ENCODE peak calls at places on chromosomes 2 and 18, in seven cellular contexts. One of them, this sample, is unnamed.

GRCh38 chr2:25044990-25045389 is 3.1 kb downstream of the EFR3B start:
- DNase-seq in uterus: no peak
- DNase-seq in Peyer's patch: no peak
- DNase-seq in tibial nerve: no peak
- DNase-seq in prostate gland: no peak
- DNase-seq in thyroid gland: peak
- DNase-seq in heart left ventricle: no peak
- DNase-seq in this sample: no peak

GRCh38 chr2:171434671-171434980 is 600 bp downstream of the DCAF17 start:
- DNase-seq in uterus: no peak
- DNase-seq in Peyer's patch: no peak
- DNase-seq in tibial nerve: peak
- DNase-seq in prostate gland: peak
- DNase-seq in thyroid gland: no peak
- DNase-seq in heart left ventricle: no peak
- DNase-seq in this sample: no peak

GRCh38 chr2:47091118-47091517 is 64.0 kb downstream of the STPG4 start:
- DNase-seq in uterus: no peak
- DNase-seq in Peyer's patch: no peak
- DNase-seq in tibial nerve: no peak
- DNase-seq in prostate gland: no peak
- DNase-seq in thyroid gland: no peak
- DNase-seq in heart left ventricle: no peak
- DNase-seq in this sample: no peak

GRCh38 chr2:222897898-222898297 is 37.1 kb downstream of the ACSL3 start:
- DNase-seq in uterus: no peak
- DNase-seq in Peyer's patch: no peak
- DNase-seq in tibial nerve: no peak
- DNase-seq in prostate gland: no peak
- DNase-seq in thyroid gland: no peak
- DNase-seq in heart left ventricle: no peak
- DNase-seq in this sample: no peak

GRCh38 chr2:29293830-29294438 is 178.7 kb downstream of the CLIP4 start:
- DNase-seq in uterus: no peak
- DNase-seq in Peyer's patch: no peak
- DNase-seq in tibial nerve: peak
- DNase-seq in prostate gland: peak
- DNase-seq in thyroid gland: peak
- DNase-seq in heart left ventricle: no peak
- DNase-seq in this sample: no peak

GRCh38 chr2:238811293-238811692 is 36.6 kb upstream of the TWIST2 start:
- DNase-seq in uterus: no peak
- DNase-seq in Peyer's patch: no peak
- DNase-seq in tibial nerve: no peak
- DNase-seq in prostate gland: no peak
- DNase-seq in thyroid gland: no peak
- DNase-seq in heart left ventricle: no peak
- DNase-seq in this sample: no peak

GRCh38 chr2:20175267-20175666 is 49.7 kb downstream of the SDC1 start:
- DNase-seq in uterus: no peak
- DNase-seq in Peyer's patch: peak
- DNase-seq in tibial nerve: no peak
- DNase-seq in prostate gland: no peak
- DNase-seq in thyroid gland: no peak
- DNase-seq in heart left ventricle: no peak
- DNase-seq in this sample: no peak

GRCh38 chr2:119234021-119235019 is 10.7 kb downstream of the STEAP3 start:
- DNase-seq in uterus: no peak
- DNase-seq in Peyer's patch: no peak
- DNase-seq in tibial nerve: no peak
- DNase-seq in prostate gland: no peak
- DNase-seq in thyroid gland: no peak
- DNase-seq in heart left ventricle: no peak
- DNase-seq in this sample: no peak

GRCh38 chr2:227623225-227623624 is 5.9 kb downstream of the SCYGR4 start:
- DNase-seq in uterus: no peak
- DNase-seq in Peyer's patch: no peak
- DNase-seq in tibial nerve: no peak
- DNase-seq in prostate gland: no peak
- DNase-seq in thyroid gland: no peak
- DNase-seq in heart left ventricle: no peak
- DNase-seq in this sample: no peak

GRCh38 chr2:82478641-82479040 is 1980.4 kb downstream of the SUCLG1 start:
- DNase-seq in uterus: no peak
- DNase-seq in Peyer's patch: no peak
- DNase-seq in tibial nerve: no peak
- DNase-seq in prostate gland: no peak
- DNase-seq in thyroid gland: no peak
- DNase-seq in heart left ventricle: no peak
- DNase-seq in this sample: no peak

GRCh38 chr2:122447237-122447636 is 691.8 kb downstream of the TSN start:
- DNase-seq in uterus: no peak
- DNase-seq in Peyer's patch: no peak
- DNase-seq in tibial nerve: no peak
- DNase-seq in prostate gland: no peak
- DNase-seq in thyroid gland: no peak
- DNase-seq in heart left ventricle: no peak
- DNase-seq in this sample: no peak

GRCh38 chr18:32049393-32050161 is 31.0 kb downstream of the RNF125 start:
- DNase-seq in uterus: no peak
- DNase-seq in Peyer's patch: no peak
- DNase-seq in tibial nerve: peak
- DNase-seq in prostate gland: no peak
- DNase-seq in thyroid gland: peak
- DNase-seq in heart left ventricle: peak
- DNase-seq in this sample: no peak

GRCh38 chr18:59957957-59958356 is 58.2 kb downstream of the PMAIP1 start:
- DNase-seq in uterus: no peak
- DNase-seq in Peyer's patch: peak
- DNase-seq in tibial nerve: peak
- DNase-seq in prostate gland: peak
- DNase-seq in thyroid gland: peak
- DNase-seq in heart left ventricle: peak
- DNase-seq in this sample: peak

GRCh38 chr2:217988014-217988839 is 14.6 kb downstream of the TNS1 start:
- DNase-seq in uterus: peak
- DNase-seq in Peyer's patch: peak
- DNase-seq in tibial nerve: peak
- DNase-seq in prostate gland: peak
- DNase-seq in thyroid gland: peak
- DNase-seq in heart left ventricle: peak
- DNase-seq in this sample: peak

GRCh38 chr2:180890781-180891180 is 89.6 kb upstream of the UBE2E3 start:
- DNase-seq in uterus: no peak
- DNase-seq in Peyer's patch: no peak
- DNase-seq in tibial nerve: no peak
- DNase-seq in prostate gland: no peak
- DNase-seq in thyroid gland: no peak
- DNase-seq in heart left ventricle: no peak
- DNase-seq in this sample: no peak

GRCh38 chr2:189648846-189649529 is 12.3 kb upstream of the ASNSD1 start:
- DNase-seq in uterus: no peak
- DNase-seq in Peyer's patch: no peak
- DNase-seq in tibial nerve: no peak
- DNase-seq in prostate gland: no peak
- DNase-seq in thyroid gland: no peak
- DNase-seq in heart left ventricle: no peak
- DNase-seq in this sample: no peak

GRCh38 chr2:19799881-19800780 is 101.7 kb downstream of the TTC32 start:
- DNase-seq in uterus: no peak
- DNase-seq in Peyer's patch: no peak
- DNase-seq in tibial nerve: no peak
- DNase-seq in prostate gland: no peak
- DNase-seq in thyroid gland: no peak
- DNase-seq in heart left ventricle: no peak
- DNase-seq in this sample: peak

GRCh38 chr2:216665717-216666116 is 29.6 kb downstream of the IGFBP5 start:
- DNase-seq in uterus: no peak
- DNase-seq in Peyer's patch: no peak
- DNase-seq in tibial nerve: no peak
- DNase-seq in prostate gland: no peak
- DNase-seq in thyroid gland: peak
- DNase-seq in heart left ventricle: no peak
- DNase-seq in this sample: no peak

DNA sequence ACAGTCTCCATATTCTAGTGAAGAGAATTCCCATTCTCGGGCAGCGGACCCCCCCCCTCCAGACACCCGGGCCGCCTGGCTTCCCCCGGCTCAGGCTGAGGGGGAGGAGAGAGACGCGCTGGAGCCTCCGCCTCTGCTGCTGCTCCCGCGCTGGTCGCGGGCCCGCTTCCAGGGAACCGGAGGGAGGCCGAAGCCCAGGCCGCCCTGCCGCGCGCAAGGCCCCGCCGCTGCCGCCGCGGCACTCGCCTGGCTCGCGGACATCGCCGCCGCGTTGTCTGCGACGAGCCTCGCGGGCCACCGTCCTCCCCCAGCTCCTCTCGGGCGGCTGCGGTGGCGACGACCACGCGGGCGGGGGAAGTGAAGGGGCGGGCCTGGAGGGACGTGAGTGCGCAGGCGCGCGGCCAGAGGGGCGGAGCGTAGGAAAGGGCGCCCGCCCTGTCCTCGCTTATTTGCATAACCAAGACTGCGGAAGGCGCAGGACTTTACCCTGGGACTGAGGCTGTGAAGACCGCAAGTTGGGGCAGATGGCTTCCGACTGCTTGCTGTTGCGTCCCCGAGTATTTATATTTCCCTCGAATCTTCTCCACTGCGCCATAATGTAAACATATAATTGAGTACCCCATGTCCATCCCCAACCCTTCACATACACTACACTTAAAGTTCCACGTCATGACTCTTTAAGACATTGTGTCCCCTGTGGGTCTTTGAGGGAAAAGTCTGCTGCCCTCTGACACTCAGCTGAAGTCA is at the start of gene ARL5A:
- DNase-seq in uterus: peak
- DNase-seq in Peyer's patch: peak
- DNase-seq in tibial nerve: peak
- DNase-seq in prostate gland: peak
- DNase-seq in thyroid gland: peak
- DNase-seq in heart left ventricle: peak
- DNase-seq in this sample: peak
- TF ChIP-seq POLR2A in uterus: peak
- TF ChIP-seq POLR2A in Peyer's patch: peak
- TF ChIP-seq POLR2A in tibial nerve: peak
- TF ChIP-seq POLR2A in prostate gland: peak
- TF ChIP-seq POLR2A in thyroid gland: peak
- TF ChIP-seq POLR2A in heart left ventricle: peak
- TF ChIP-seq POLR2A in this sample: no peak

GRCh38 chr2:37378411-37378810 is 34.0 kb downstream of the QPCT start:
- DNase-seq in uterus: no peak
- DNase-seq in Peyer's patch: no peak
- DNase-seq in tibial nerve: peak
- DNase-seq in prostate gland: no peak
- DNase-seq in thyroid gland: no peak
- DNase-seq in heart left ventricle: no peak
- DNase-seq in this sample: peak

GRCh38 chr2:37376421-37377186 is 32.2 kb downstream of the QPCT start:
- DNase-seq in uterus: peak
- DNase-seq in Peyer's patch: no peak
- DNase-seq in tibial nerve: peak
- DNase-seq in prostate gland: peak
- DNase-seq in thyroid gland: no peak
- DNase-seq in heart left ventricle: no peak
- DNase-seq in this sample: peak

GRCh38 chr2:37377187-37377532 is 32.7 kb downstream of the QPCT start:
- DNase-seq in uterus: no peak
- DNase-seq in Peyer's patch: no peak
- DNase-seq in tibial nerve: peak
- DNase-seq in prostate gland: peak
- DNase-seq in thyroid gland: no peak
- DNase-seq in heart left ventricle: no peak
- DNase-seq in this sample: peak

GRCh38 chr2:37371979-37372378 is 27.5 kb downstream of the QPCT start:
- DNase-seq in uterus: no peak
- DNase-seq in Peyer's patch: no peak
- DNase-seq in tibial nerve: no peak
- DNase-seq in prostate gland: no peak
- DNase-seq in thyroid gland: no peak
- DNase-seq in heart left ventricle: no peak
- DNase-seq in this sample: no peak

DNA sequence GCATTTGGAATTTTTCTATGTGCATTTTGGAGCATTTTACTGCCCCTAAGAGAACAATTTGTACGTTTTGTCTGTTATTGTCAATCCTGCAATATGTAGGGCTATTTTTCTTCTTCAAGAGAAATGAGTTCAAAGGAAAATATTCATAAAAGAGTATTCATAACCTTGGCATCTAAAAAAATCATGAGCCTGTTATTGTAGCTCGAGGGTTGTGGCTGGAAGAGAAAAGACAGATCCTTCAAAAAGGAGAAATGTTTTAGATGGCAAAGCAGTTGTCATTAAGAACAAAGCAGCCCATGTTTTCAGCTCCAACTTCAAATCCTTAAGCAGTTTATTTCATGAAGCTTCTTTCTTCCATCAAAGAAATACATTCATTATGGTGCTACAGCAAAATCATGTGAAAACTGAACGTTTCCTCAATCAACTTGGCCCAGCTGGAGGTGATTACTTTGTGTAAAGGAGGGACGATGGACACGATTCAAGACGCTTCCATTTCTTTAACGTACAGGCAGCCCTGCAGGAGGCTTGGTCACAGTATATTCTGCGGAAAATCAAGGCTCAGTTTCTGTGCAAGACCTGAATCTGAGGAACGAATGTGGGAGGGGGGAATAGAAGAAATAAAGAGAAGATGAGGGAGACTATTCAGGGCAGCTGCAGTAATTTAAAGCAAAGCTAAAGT is 31.4 kb downstream of the QPCT start:
- DNase-seq in uterus: no peak
- DNase-seq in Peyer's patch: no peak
- DNase-seq in tibial nerve: no peak
- DNase-seq in prostate gland: no peak
- DNase-seq in thyroid gland: no peak
- DNase-seq in heart left ventricle: no peak
- DNase-seq in this sample: no peak
- H3K4me3 ChIP-seq in uterus: no peak
- H3K4me3 ChIP-seq in Peyer's patch: peak
- H3K4me3 ChIP-seq in tibial nerve: peak
- H3K4me3 ChIP-seq in prostate gland: no peak
- H3K4me3 ChIP-seq in thyroid gland: no peak
- H3K4me3 ChIP-seq in heart left ventricle: no peak
- H3K4me3 ChIP-seq in this sample: no peak

GRCh38 chr2:212863185-212863588 is 288.2 kb downstream of the IKZF2 start:
- DNase-seq in uterus: no peak
- DNase-seq in Peyer's patch: peak
- DNase-seq in tibial nerve: no peak
- DNase-seq in prostate gland: no peak
- DNase-seq in thyroid gland: peak
- DNase-seq in heart left ventricle: no peak
- DNase-seq in this sample: no peak
- TF ChIP-seq CTCF in uterus: no peak
- TF ChIP-seq CTCF in Peyer's patch: no peak
- TF ChIP-seq CTCF in tibial nerve: no peak
- TF ChIP-seq CTCF in prostate gland: no peak
- TF ChIP-seq CTCF in thyroid gland: no peak
- TF ChIP-seq CTCF in heart left ventricle: peak
- TF ChIP-seq CTCF in this sample: no peak

GRCh38 chr2:85501244-85501643 is 37.7 kb upstream of the MAT2A start:
- DNase-seq in uterus: no peak
- DNase-seq in Peyer's patch: no peak
- DNase-seq in tibial nerve: no peak
- DNase-seq in prostate gland: no peak
- DNase-seq in thyroid gland: no peak
- DNase-seq in heart left ventricle: no peak
- DNase-seq in this sample: peak
- TF ChIP-seq POLR2A in uterus: no peak
- TF ChIP-seq POLR2A in Peyer's patch: no peak
- TF ChIP-seq POLR2A in tibial nerve: no peak
- TF ChIP-seq POLR2A in prostate gland: no peak
- TF ChIP-seq POLR2A in thyroid gland: no peak
- TF ChIP-seq POLR2A in heart left ventricle: no peak
- TF ChIP-seq POLR2A in this sample: no peak

This sample was measured in lower leg skin.